ENCODE peak calls at places on chromosomes 3 and 15, in four cellular contexts. H is colonic mucosa; C is effector memory CD4-positive, alpha-beta T cell; Z is left ventricle myocardium inferior. B is an unnamed sample.

GRCh38 chr3:114411811-114412803 is 118.3 kb downstream of the TIGIT start:
- DNase-seq in C (no peak), H (no peak), Z (no peak), B (no peak)

GRCh38 chr3:127392146-127392470 is 104.3 kb upstream of the PRR20G start:
- DNase-seq in H (no peak), C (no peak), Z (peak; percentile 6), B (no peak)

GRCh38 chr3:186219211-186219638 is 110.3 kb upstream of the ETV5 start:
- DNase-seq in C (no peak), Z (peak; percentile 33), H (no peak), B (no peak)

GRCh38 chr15:33968224-33968623 is at the start of gene CHRM5:
- DNase-seq in H (no peak), C (no peak), Z (no peak), B (no peak)

GRCh38 chr3:3023106-3023505 is 87.1 kb downstream of the IL5RA start:
- DNase-seq in Z (no peak), H (no peak), C (no peak), B (no peak)

GRCh38 chr3:110314512-110315114 is 757.0 kb upstream of the NECTIN3 start:
- DNase-seq in Z (no peak), C (peak; percentile 2), H (peak; percentile 69), B (peak; percentile 56)

GRCh38 chr3:49998326-49998725 is 58.4 kb downstream of the RBM6 start:
- DNase-seq in Z (no peak), H (no peak), C (no peak), B (no peak)

GRCh38 chr15:51861557-51862350 is 32.3 kb downstream of the TMOD3 start:
- DNase-seq in H (no peak), Z (no peak), C (peak; percentile 50), B (peak; percentile 46)

GRCh38 chr3:194305356-194306108 is 45.6 kb downstream of the CPN2 start:
- DNase-seq in Z (no peak), C (no peak), H (no peak), B (no peak)

GRCh38 chr3:9715127-9715526 is 11.5 kb downstream of the CPNE9 start:
- DNase-seq in Z (no peak), C (no peak), H (peak; percentile 38), B (no peak)

GRCh38 chr3:37743974-37744373 is 117.7 kb upstream of the CTDSPL start:
- DNase-seq in H (no peak), C (no peak), Z (no peak), B (no peak)

GRCh38 chr3:177429066-177429465 is 231.8 kb upstream of the TBL1XR1 start:
- DNase-seq in H (no peak), Z (no peak), C (no peak), B (no peak)

GRCh38 chr15:81596159-81596865 is 222.3 kb upstream of the TMC3 start:
- DNase-seq in C (no peak), H (no peak), Z (no peak), B (no peak)

GRCh38 chr3:191329654-191330308 is 545 bp downstream of the UTS2B start:
- DNase-seq in Z (peak; percentile 43), H (peak; percentile 64), C (no peak), B (no peak)

GRCh38 chr3:10981961-10982360 is 10.6 kb upstream of the SLC6A1 start:
- DNase-seq in H (no peak), C (no peak), Z (no peak), B (no peak)

GRCh38 chr3:55461896-55462295 is 25.2 kb downstream of the WNT5A start:
- DNase-seq in H (no peak), Z (no peak), C (no peak), B (no peak)

GRCh38 chr3:24069045-24069444 is 124.0 kb downstream of the NR1D2 start:
- DNase-seq in Z (no peak), H (no peak), C (no peak), B (no peak)

GRCh38 chr3:71930056-71930991 is 145.4 kb upstream of the PROK2 start:
- DNase-seq in C (no peak), H (no peak), Z (no peak), B (no peak)

GRCh38 chr3:14001136-14001535 is 121.3 kb upstream of the WNT7A start:
- DNase-seq in Z (no peak), C (no peak), H (no peak), B (no peak)

GRCh38 chr15:64185331-64185911 is 22.6 kb upstream of the PPIB start:
- DNase-seq in H (no peak), Z (no peak), C (no peak), B (no peak)

GRCh38 chr3:108462899-108463298 is 47.5 kb downstream of the MYH15 start:
- DNase-seq in Z (no peak), C (no peak), H (no peak), B (no peak)

GRCh38 chr3:48185129-48185528 is 3.1 kb downstream of the CDC25A start:
- DNase-seq in C (no peak), Z (no peak), H (no peak), B (no peak)

GRCh38 chr3:128254066-128254590 is 100.8 kb downstream of the EEFSEC start:
- DNase-seq in Z (no peak), C (no peak), H (no peak), B (no peak)

GRCh38 chr3:143150979-143151726 is 31.6 kb downstream of the CHST2 start:
- DNase-seq in C (no peak), Z (peak; percentile 26), H (no peak), B (no peak)

GRCh38 chr3:81931265-81931664 is 169.8 kb upstream of the GBE1 start:
- DNase-seq in Z (no peak), C (no peak), H (no peak), B (no peak)

GRCh38 chr15:38028869-38029268 is 94.4 kb downstream of the TMCO5A start:
- DNase-seq in C (no peak), H (no peak), Z (no peak), B (no peak)

GRCh38 chr15:47184405-47185221 is 532.7 kb upstream of the SEMA6D start:
- DNase-seq in H (no peak), Z (peak; percentile 17), C (no peak), B (no peak)

GRCh38 chr15:77312523-77312922 is 107.4 kb downstream of the PEAK1 start:
- DNase-seq in C (no peak), H (no peak), Z (no peak), B (no peak)

GRCh38 chr3:117297541-117297940 is 588.0 kb downstream of the TUSC7 start:
- DNase-seq in H (no peak), C (no peak), Z (no peak), B (no peak)

GRCh38 chr3:4828279-4829030 is 150.8 kb upstream of the BHLHE40 start:
- DNase-seq in Z (peak; percentile 33), C (no peak), H (no peak), B (no peak)

GRCh38 chr3:121072128-121072527 is 164.1 kb downstream of the STXBP5L start:
- DNase-seq in C (no peak), Z (peak; percentile 15), H (no peak), B (no peak)

GRCh38 chr15:47870300-47870955 is 153.1 kb downstream of the SEMA6D start:
- DNase-seq in H (no peak), Z (no peak), C (no peak), B (no peak)

GRCh38 chr3:56838441-56838840 is 36.7 kb upstream of the ARHGEF3 start:
- DNase-seq in C (no peak), H (no peak), Z (no peak), B (no peak)

GRCh38 chr15:49847937-49848823 is 227.3 kb downstream of the DTWD1 start:
- DNase-seq in C (no peak), H (no peak), Z (no peak), B (no peak)

GRCh38 chr3:151146071-151146730 is 56.8 kb downstream of the GPR171 start:
- DNase-seq in Z (peak; percentile 60), H (peak; percentile 78), C (peak; percentile 4), B (peak; percentile 39)

GRCh38 chr15:43922021-43922420 is 95.2 kb downstream of the WDR76 start:
- DNase-seq in H (no peak), C (no peak), Z (no peak), B (no peak)

GRCh38 chr3:46719735-46720271 is 2.1 kb upstream of the PRSS50 start:
- DNase-seq in C (no peak), H (no peak), Z (no peak), B (no peak)

GRCh38 chr3:141644931-141645330 is 93.2 kb upstream of the RNF7 start:
- DNase-seq in C (peak; percentile 26), Z (peak; percentile 80), H (peak; percentile 88), B (peak; percentile 50)

GRCh38 chr3:81753416-81754014 is 7.9 kb downstream of the GBE1 start:
- DNase-seq in C (no peak), Z (no peak), H (no peak), B (no peak)

GRCh38 chr15:36886135-36887011 is 214.0 kb downstream of the MEIS2 start:
- DNase-seq in H (no peak), C (no peak), Z (no peak), B (no peak)

GRCh38 chr15:36884404-36885335 is 215.7 kb downstream of the MEIS2 start:
- DNase-seq in C (no peak), H (no peak), Z (no peak), B (no peak)

GRCh38 chr15:36885709-36886108 is 214.6 kb downstream of the MEIS2 start:
- DNase-seq in H (no peak), Z (no peak), C (no peak), B (no peak)

GRCh38 chr15:36882487-36883108 is 217.8 kb downstream of the MEIS2 start:
- DNase-seq in C (no peak), Z (peak; percentile 19), H (no peak), B (no peak)

DNA sequence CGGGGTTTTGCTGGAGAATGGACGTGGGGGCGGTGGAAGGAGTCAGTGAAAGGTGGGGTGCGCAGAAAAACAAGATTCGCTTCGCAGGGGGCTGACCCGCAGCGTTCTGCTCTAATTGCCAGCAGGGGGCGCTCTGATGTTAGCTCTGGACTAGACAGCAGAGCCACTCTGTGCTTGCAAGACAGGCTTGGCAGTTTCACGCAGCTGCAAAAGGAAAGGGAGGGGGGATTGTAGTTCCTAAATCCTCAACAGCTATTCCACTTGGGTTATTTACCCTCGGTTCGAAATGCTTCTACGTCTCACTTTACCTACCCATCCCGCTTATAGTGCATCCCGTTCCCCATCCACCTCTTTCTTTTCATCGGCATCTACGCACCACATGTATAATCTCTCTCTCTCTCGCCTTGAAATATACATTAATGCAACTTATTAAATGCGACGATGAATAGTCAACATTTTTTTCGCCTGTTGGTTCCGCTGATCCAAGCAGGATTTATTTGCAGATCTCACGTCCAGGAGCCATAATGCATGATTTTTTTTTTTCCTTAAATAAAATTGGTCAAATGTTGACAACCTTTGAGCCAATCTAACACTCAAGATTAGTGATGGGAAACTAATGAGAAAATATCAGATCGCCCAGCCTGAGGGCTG is 216.5 kb downstream of the MEIS2 start:
- DNase-seq in C (no peak), H (peak; percentile 87), Z (peak; percentile 82), B (no peak)
- H3K27me3 ChIP-seq in C (peaks cover 56% of the 10 kb centered on the region), H (peaks cover 77% of the 10 kb centered on the region), Z (peaks cover 87% of the 10 kb centered on the region), B (peaks cover 58% of the 10 kb centered on the region)

GRCh38 chr3:119781330-119782198 is at the start of gene NR1I2:
- DNase-seq in H (peak; percentile 67), Z (no peak), C (no peak), B (no peak)
- H3K27me3 ChIP-seq in H (no peaks in the 10 kb centered on the region), Z (no peaks in the 10 kb centered on the region), C (no peaks in the 10 kb centered on the region), B (no peaks in the 10 kb centered on the region)

DNA sequence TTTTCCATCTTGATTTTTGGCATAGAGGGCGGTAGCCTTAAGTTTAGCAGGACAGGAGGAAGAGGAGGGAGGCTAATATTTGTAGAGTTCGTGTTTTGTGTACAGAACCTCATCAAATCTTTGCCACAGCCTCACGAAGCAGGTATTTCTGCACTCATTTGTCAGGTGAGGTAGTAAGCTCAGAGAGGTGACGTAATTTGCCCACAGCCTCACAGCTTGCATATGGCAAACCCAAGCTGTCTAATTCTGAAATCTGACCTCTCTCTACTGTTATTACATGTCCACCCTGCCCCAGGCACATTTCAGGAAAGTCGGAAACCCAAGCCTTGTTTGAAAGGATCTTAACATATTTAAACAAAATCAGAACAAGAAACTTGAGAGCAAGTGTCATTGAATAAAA is 91.1 kb upstream of the TPM1 start:
- DNase-seq in Z (no peak), H (no peak), C (no peak), B (no peak)
- H3K27me3 ChIP-seq in Z (no peaks in the 10 kb centered on the region), H (no peaks in the 10 kb centered on the region), C (peaks cover 3% of the 10 kb centered on the region), B (peaks cover 7% of the 10 kb centered on the region)

GRCh38 chr15:28103402-28103801 is 4.3 kb upstream of the OCA2 start:
- DNase-seq in H (no peak), Z (no peak), C (no peak), B (no peak)
- H3K27me3 ChIP-seq in H (peaks cover 34% of the 10 kb centered on the region), Z (peaks cover 69% of the 10 kb centered on the region), C (no peaks in the 10 kb centered on the region), B (peaks cover 14% of the 10 kb centered on the region)